ENCODE peak calls at places on chromosomes 13 and 19, in nine cellular contexts. One of them, this sample, is unnamed.

GRCh38 chr19:13611596-13611995 is 105.3 kb upstream of the CACNA1A start:
- DNase-seq in K562: no peak
- DNase-seq in IMR-90: no peak
- DNase-seq in neuronal stem cell: no peak
- DNase-seq in mammary epithelial cell: no peak
- DNase-seq in PC-9: no peak
- DNase-seq in fibroblast of lung: no peak
- DNase-seq in OCI-LY7: no peak
- DNase-seq in H1: no peak
- DNase-seq in this sample: no peak

GRCh38 chr13:98254541-98254940 is 77.5 kb upstream of the RNF113B start:
- DNase-seq in K562: no peak
- DNase-seq in IMR-90: peak
- DNase-seq in neuronal stem cell: no peak
- DNase-seq in mammary epithelial cell: no peak
- DNase-seq in PC-9: no peak
- DNase-seq in fibroblast of lung: peak
- DNase-seq in OCI-LY7: no peak
- DNase-seq in H1: no peak
- DNase-seq in this sample: no peak

GRCh38 chr19:57466489-57466888 is 9.5 kb upstream of the VN1R1 start:
- DNase-seq in K562: no peak
- DNase-seq in IMR-90: no peak
- DNase-seq in neuronal stem cell: no peak
- DNase-seq in mammary epithelial cell: no peak
- DNase-seq in PC-9: no peak
- DNase-seq in fibroblast of lung: no peak
- DNase-seq in OCI-LY7: no peak
- DNase-seq in H1: no peak
- DNase-seq in this sample: no peak

GRCh38 chr19:41998246-41999020 is 4.4 kb upstream of the ATP1A3 start:
- DNase-seq in K562: peak
- DNase-seq in IMR-90: peak
- DNase-seq in neuronal stem cell: peak
- DNase-seq in mammary epithelial cell: no peak
- DNase-seq in PC-9: no peak
- DNase-seq in fibroblast of lung: peak
- DNase-seq in OCI-LY7: peak
- DNase-seq in H1: no peak
- DNase-seq in this sample: peak

GRCh38 chr19:54129617-54129996 is 8.0 kb upstream of the CNOT3 start:
- DNase-seq in K562: no peak
- DNase-seq in IMR-90: no peak
- DNase-seq in neuronal stem cell: no peak
- DNase-seq in mammary epithelial cell: no peak
- DNase-seq in PC-9: no peak
- DNase-seq in fibroblast of lung: no peak
- DNase-seq in OCI-LY7: no peak
- DNase-seq in H1: no peak
- DNase-seq in this sample: no peak

GRCh38 chr19:1274852-1275259 is 474 bp upstream of the FAM174C start:
- DNase-seq in K562: peak
- DNase-seq in IMR-90: no peak
- DNase-seq in neuronal stem cell: no peak
- DNase-seq in mammary epithelial cell: no peak
- DNase-seq in PC-9: no peak
- DNase-seq in fibroblast of lung: no peak
- DNase-seq in OCI-LY7: no peak
- DNase-seq in H1: no peak
- DNase-seq in this sample: peak

GRCh38 chr19:17618919-17619318 is 63.5 kb downstream of the COLGALT1 start:
- DNase-seq in K562: no peak
- DNase-seq in IMR-90: no peak
- DNase-seq in neuronal stem cell: no peak
- DNase-seq in mammary epithelial cell: no peak
- DNase-seq in PC-9: no peak
- DNase-seq in fibroblast of lung: no peak
- DNase-seq in OCI-LY7: no peak
- DNase-seq in H1: no peak
- DNase-seq in this sample: no peak

GRCh38 chr13:25262261-25262660 is 25.0 kb downstream of the MTMR6 start:
- DNase-seq in K562: no peak
- DNase-seq in IMR-90: no peak
- DNase-seq in neuronal stem cell: no peak
- DNase-seq in mammary epithelial cell: no peak
- DNase-seq in PC-9: no peak
- DNase-seq in fibroblast of lung: no peak
- DNase-seq in OCI-LY7: no peak
- DNase-seq in H1: no peak
- DNase-seq in this sample: no peak

GRCh38 chr13:47291116-47291656 is 394.3 kb upstream of the HTR2A start:
- DNase-seq in K562: no peak
- DNase-seq in IMR-90: no peak
- DNase-seq in neuronal stem cell: no peak
- DNase-seq in mammary epithelial cell: no peak
- DNase-seq in PC-9: no peak
- DNase-seq in fibroblast of lung: peak
- DNase-seq in OCI-LY7: no peak
- DNase-seq in H1: no peak
- DNase-seq in this sample: no peak

GRCh38 chr19:10593820-10594637 is 6.9 kb upstream of the AP1M2 start:
- DNase-seq in K562: no peak
- DNase-seq in IMR-90: no peak
- DNase-seq in neuronal stem cell: no peak
- DNase-seq in mammary epithelial cell: no peak
- DNase-seq in PC-9: peak
- DNase-seq in fibroblast of lung: no peak
- DNase-seq in OCI-LY7: peak
- DNase-seq in H1: no peak
- DNase-seq in this sample: no peak

GRCh38 chr19:38210458-38210987 is 13.5 kb downstream of the DPF1 start:
- DNase-seq in K562: no peak
- DNase-seq in IMR-90: peak
- DNase-seq in neuronal stem cell: peak
- DNase-seq in mammary epithelial cell: no peak
- DNase-seq in PC-9: no peak
- DNase-seq in fibroblast of lung: peak
- DNase-seq in OCI-LY7: no peak
- DNase-seq in H1: no peak
- DNase-seq in this sample: peak

GRCh38 chr19:45231891-45232290 is 13.3 kb downstream of the EXOC3L2 start:
- DNase-seq in K562: no peak
- DNase-seq in IMR-90: no peak
- DNase-seq in neuronal stem cell: no peak
- DNase-seq in mammary epithelial cell: peak
- DNase-seq in PC-9: no peak
- DNase-seq in fibroblast of lung: no peak
- DNase-seq in OCI-LY7: no peak
- DNase-seq in H1: no peak
- DNase-seq in this sample: no peak

GRCh38 chr19:8517551-8518442 is 3.8 kb upstream of the ZNF414 start:
- DNase-seq in K562: no peak
- DNase-seq in IMR-90: no peak
- DNase-seq in neuronal stem cell: no peak
- DNase-seq in mammary epithelial cell: no peak
- DNase-seq in PC-9: no peak
- DNase-seq in fibroblast of lung: no peak
- DNase-seq in OCI-LY7: peak
- DNase-seq in H1: no peak
- DNase-seq in this sample: no peak

GRCh38 chr19:23799321-23799720 is 40.6 kb upstream of the ZNF681 start:
- DNase-seq in K562: no peak
- DNase-seq in IMR-90: no peak
- DNase-seq in neuronal stem cell: no peak
- DNase-seq in mammary epithelial cell: no peak
- DNase-seq in PC-9: no peak
- DNase-seq in fibroblast of lung: no peak
- DNase-seq in OCI-LY7: peak
- DNase-seq in H1: no peak
- DNase-seq in this sample: no peak

GRCh38 chr19:46471778-46472543 is 598 bp upstream of the PNMA8A start:
- DNase-seq in K562: no peak
- DNase-seq in IMR-90: no peak
- DNase-seq in neuronal stem cell: no peak
- DNase-seq in mammary epithelial cell: no peak
- DNase-seq in PC-9: no peak
- DNase-seq in fibroblast of lung: no peak
- DNase-seq in OCI-LY7: no peak
- DNase-seq in H1: no peak
- DNase-seq in this sample: no peak
- H2AFZ ChIP-seq in K562: peak
- H2AFZ ChIP-seq in IMR-90: peak
- H2AFZ ChIP-seq in neuronal stem cell: peak
- H2AFZ ChIP-seq in mammary epithelial cell: peak
- H2AFZ ChIP-seq in PC-9: no peak
- H2AFZ ChIP-seq in fibroblast of lung: peak
- H2AFZ ChIP-seq in OCI-LY7: peak
- H2AFZ ChIP-seq in H1: peak
- H2AFZ ChIP-seq in this sample: peak

DNA sequence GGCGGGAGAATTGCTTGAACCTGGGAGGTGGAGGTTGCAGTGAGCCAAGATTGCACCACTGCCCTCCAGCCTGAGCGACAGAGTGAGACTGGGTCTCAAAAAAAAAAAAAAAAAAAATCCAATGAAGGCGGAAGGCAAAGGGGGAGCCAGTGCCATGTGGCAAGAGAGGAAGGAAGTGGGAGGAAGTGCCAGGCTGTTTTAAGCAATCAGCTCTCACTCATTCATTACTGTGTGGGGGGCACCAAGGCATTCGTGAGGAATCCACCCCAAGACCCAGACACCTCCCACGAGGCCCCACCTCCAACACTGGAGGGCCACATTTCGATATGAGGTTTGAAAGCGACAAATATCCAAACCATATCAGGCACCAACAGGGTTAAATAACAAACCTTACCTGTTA is 7.7 kb upstream of the LRP3 start:
- DNase-seq in K562: no peak
- DNase-seq in IMR-90: no peak
- DNase-seq in neuronal stem cell: no peak
- DNase-seq in mammary epithelial cell: no peak
- DNase-seq in PC-9: no peak
- DNase-seq in fibroblast of lung: no peak
- DNase-seq in OCI-LY7: no peak
- DNase-seq in H1: no peak
- DNase-seq in this sample: no peak
- H2AFZ ChIP-seq in K562: no peak
- H2AFZ ChIP-seq in IMR-90: no peak
- H2AFZ ChIP-seq in neuronal stem cell: no peak
- H2AFZ ChIP-seq in mammary epithelial cell: no peak
- H2AFZ ChIP-seq in PC-9: no peak
- H2AFZ ChIP-seq in fibroblast of lung: no peak
- H2AFZ ChIP-seq in OCI-LY7: no peak
- H2AFZ ChIP-seq in H1: peak
- H2AFZ ChIP-seq in this sample: no peak

GRCh38 chr13:75841905-75842304 is 205.8 kb downstream of the LMO7 start:
- DNase-seq in K562: no peak
- DNase-seq in IMR-90: no peak
- DNase-seq in neuronal stem cell: no peak
- DNase-seq in mammary epithelial cell: no peak
- DNase-seq in PC-9: no peak
- DNase-seq in fibroblast of lung: no peak
- DNase-seq in OCI-LY7: no peak
- DNase-seq in H1: no peak
- DNase-seq in this sample: no peak

GRCh38 chr13:75843033-75843432 is 206.9 kb downstream of the LMO7 start:
- DNase-seq in K562: no peak
- DNase-seq in IMR-90: no peak
- DNase-seq in neuronal stem cell: no peak
- DNase-seq in mammary epithelial cell: no peak
- DNase-seq in PC-9: no peak
- DNase-seq in fibroblast of lung: no peak
- DNase-seq in OCI-LY7: no peak
- DNase-seq in H1: no peak
- DNase-seq in this sample: no peak

GRCh38 chr13:75850915-75851314 is 214.8 kb downstream of the LMO7 start:
- DNase-seq in K562: peak
- DNase-seq in IMR-90: no peak
- DNase-seq in neuronal stem cell: no peak
- DNase-seq in mammary epithelial cell: no peak
- DNase-seq in PC-9: no peak
- DNase-seq in fibroblast of lung: no peak
- DNase-seq in OCI-LY7: no peak
- DNase-seq in H1: no peak
- DNase-seq in this sample: no peak

GRCh38 chr13:75847588-75847987 is 211.5 kb downstream of the LMO7 start:
- DNase-seq in K562: no peak
- DNase-seq in IMR-90: no peak
- DNase-seq in neuronal stem cell: no peak
- DNase-seq in mammary epithelial cell: no peak
- DNase-seq in PC-9: no peak
- DNase-seq in fibroblast of lung: no peak
- DNase-seq in OCI-LY7: no peak
- DNase-seq in H1: no peak
- DNase-seq in this sample: no peak
- H2AFZ ChIP-seq in K562: no peak
- H2AFZ ChIP-seq in IMR-90: no peak
- H2AFZ ChIP-seq in neuronal stem cell: no peak
- H2AFZ ChIP-seq in mammary epithelial cell: no peak
- H2AFZ ChIP-seq in PC-9: no peak
- H2AFZ ChIP-seq in fibroblast of lung: no peak
- H2AFZ ChIP-seq in OCI-LY7: no peak
- H2AFZ ChIP-seq in H1: no peak
- H2AFZ ChIP-seq in this sample: no peak

GRCh38 chr19:12484011-12484370 is 625 bp downstream of the ZNF709 start:
- DNase-seq in K562: no peak
- DNase-seq in IMR-90: peak
- DNase-seq in neuronal stem cell: peak
- DNase-seq in mammary epithelial cell: no peak
- DNase-seq in PC-9: no peak
- DNase-seq in fibroblast of lung: peak
- DNase-seq in OCI-LY7: no peak
- DNase-seq in H1: no peak
- DNase-seq in this sample: no peak
- H2AFZ ChIP-seq in K562: peak
- H2AFZ ChIP-seq in IMR-90: peak
- H2AFZ ChIP-seq in neuronal stem cell: peak
- H2AFZ ChIP-seq in mammary epithelial cell: peak
- H2AFZ ChIP-seq in PC-9: peak
- H2AFZ ChIP-seq in fibroblast of lung: peak
- H2AFZ ChIP-seq in OCI-LY7: peak
- H2AFZ ChIP-seq in H1: peak
- H2AFZ ChIP-seq in this sample: peak

DNA sequence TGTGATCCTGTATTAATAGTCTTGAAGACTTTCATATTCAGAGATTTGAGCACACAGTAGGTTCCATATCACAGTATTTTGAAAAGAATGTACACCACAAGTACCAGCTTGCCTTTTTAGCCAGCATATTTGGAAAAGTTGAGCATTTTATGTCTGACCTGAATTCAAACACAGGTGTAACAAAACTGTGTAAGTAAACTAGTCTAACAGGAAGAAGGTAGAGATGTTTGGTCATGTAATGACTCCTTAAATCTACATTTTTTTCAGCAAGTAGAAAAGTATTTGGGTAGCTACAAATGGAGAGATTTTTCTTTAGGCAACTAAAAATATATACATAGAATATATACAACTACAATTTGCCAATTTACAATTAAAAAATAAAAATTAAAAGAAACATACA is 7.6 kb downstream of the ARHGAP35 start:
- DNase-seq in K562: no peak
- DNase-seq in IMR-90: no peak
- DNase-seq in neuronal stem cell: no peak
- DNase-seq in mammary epithelial cell: no peak
- DNase-seq in PC-9: peak
- DNase-seq in fibroblast of lung: no peak
- DNase-seq in OCI-LY7: no peak
- DNase-seq in H1: no peak
- DNase-seq in this sample: no peak
- H2AFZ ChIP-seq in K562: no peak
- H2AFZ ChIP-seq in IMR-90: no peak
- H2AFZ ChIP-seq in neuronal stem cell: no peak
- H2AFZ ChIP-seq in mammary epithelial cell: no peak
- H2AFZ ChIP-seq in PC-9: no peak
- H2AFZ ChIP-seq in fibroblast of lung: no peak
- H2AFZ ChIP-seq in OCI-LY7: no peak
- H2AFZ ChIP-seq in H1: no peak
- H2AFZ ChIP-seq in this sample: no peak

This sample was measured in neural progenitor cell.